ENCODE peak calls at places on chromosomes 3 and 15, in nine cellular contexts. G is left ventricle myocardium superior; V is left lobe of liver; T is right lobe of liver; C is activated T-cell treated with anti-CD3 and anti-CD28 coated beads, Interleukin-2, amount 50 U/mL, for 72 hours; D is aorta; P is mucosa of descending colon; H is left colon; U is CD4-positive, alpha-beta T cell. B is an unnamed sample.

GRCh38 chr3:49699281-49699723 is 9.9 kb downstream of the RNF123 start:
- ATAC-seq in G (peak), H (no peak), T (no peak), U (no peak), D (no peak), P (no peak), V (no peak), C (no peak), B (no peak)

GRCh38 chr3:30518201-30518864 is 88.1 kb upstream of the TGFBR2 start:
- ATAC-seq in D (peak), C (no peak), P (peak), U (no peak), V (peak), G (peak), H (peak), T (peak), B (no peak)

GRCh38 chr3:13772321-13772745 is 107.5 kb downstream of the WNT7A start:
- ATAC-seq in P (no peak), V (no peak), D (no peak), C (no peak), G (no peak), H (no peak), T (no peak), U (no peak), B (no peak)

GRCh38 chr3:8632402-8633237 is 12.0 kb downstream of the SSUH2 start:
- ATAC-seq in C (no peak), T (no peak), U (no peak), G (no peak), P (no peak), D (no peak), V (no peak), H (no peak), B (no peak)

GRCh38 chr15:29050870-29051269 is 165.1 kb downstream of the APBA2 start:
- ATAC-seq in P (no peak), H (no peak), U (peak), C (peak), V (no peak), T (no peak), D (no peak), G (no peak), B (peak)

GRCh38 chr3:112811917-112812660 is 34.6 kb downstream of the CD200R1L start:
- ATAC-seq in P (no peak), U (no peak), T (no peak), G (no peak), V (no peak), D (no peak), C (no peak), H (no peak), B (no peak)

GRCh38 chr3:7720649-7721048 is 781.0 kb upstream of the LMCD1 start:
- ATAC-seq in G (no peak), V (no peak), T (no peak), D (no peak), U (no peak), P (no peak), C (no peak), H (no peak), B (no peak)

GRCh38 chr3:54171951-54172350 is 49.6 kb downstream of the CACNA2D3 start:
- ATAC-seq in C (no peak), G (no peak), V (no peak), P (no peak), T (no peak), D (no peak), U (no peak), H (no peak), B (no peak)

GRCh38 chr15:61764981-61765380 is 295.3 kb downstream of the VPS13C start:
- ATAC-seq in U (no peak), V (no peak), G (peak), T (no peak), D (no peak), H (no peak), P (no peak), C (no peak), B (no peak)

GRCh38 chr3:112781611-112782010 is 65.1 kb downstream of the CD200R1L start:
- ATAC-seq in T (no peak), D (no peak), U (no peak), H (no peak), G (no peak), C (no peak), V (no peak), P (no peak), B (no peak)

GRCh38 chr15:93250212-93250611 is 161.2 kb upstream of the RGMA start:
- ATAC-seq in D (no peak), V (no peak), G (peak), T (peak), P (no peak), H (no peak), C (no peak), U (no peak), B (no peak)

GRCh38 chr3:188590556-188590955 is 436.6 kb downstream of the LPP start:
- ATAC-seq in T (no peak), P (no peak), D (no peak), C (no peak), H (no peak), G (no peak), V (no peak), U (no peak), B (no peak)

GRCh38 chr15:52801748-52802085 is 11.6 kb upstream of the ONECUT1 start:
- ATAC-seq in D (no peak), G (no peak), T (no peak), U (no peak), C (no peak), V (no peak), P (no peak), H (no peak), B (no peak)

GRCh38 chr15:92781925-92782453 is 118.1 kb upstream of the CHD2 start:
- ATAC-seq in V (no peak), G (peak), U (no peak), C (no peak), P (no peak), T (no peak), H (no peak), D (no peak), B (no peak)

GRCh38 chr3:12155833-12156232 is 2.9 kb downstream of the TIMP4 start:
- ATAC-seq in H (no peak), T (peak), U (no peak), G (peak), C (no peak), V (peak), P (peak), D (peak), B (no peak)

GRCh38 chr3:67461667-67462142 is 192.7 kb downstream of the SUCLG2 start:
- ATAC-seq in D (no peak), T (no peak), H (no peak), C (no peak), V (no peak), P (no peak), G (no peak), U (no peak), B (peak)

GRCh38 chr15:63918317-63918672 is 84.5 kb upstream of the HERC1 start:
- ATAC-seq in G (no peak), P (peak), D (no peak), V (no peak), C (no peak), H (peak), U (no peak), T (no peak), B (no peak)

GRCh38 chr15:100602822-100603393 is 519 bp downstream of the ASB7 start:
- ATAC-seq in C (peak), H (peak), T (no peak), P (peak), U (no peak), V (no peak), G (no peak), D (no peak), B (peak)

GRCh38 chr15:98017150-98017964 is 56.9 kb downstream of the ARRDC4 start:
- ATAC-seq in C (no peak), V (no peak), T (no peak), U (no peak), D (no peak), P (peak), G (no peak), H (no peak), B (no peak)

GRCh38 chr3:107235193-107235922 is 141.9 kb upstream of the CCDC54 start:
- ATAC-seq in D (peak), G (peak), V (peak), U (no peak), C (no peak), T (peak), H (no peak), P (no peak), B (no peak)

GRCh38 chr3:117103645-117104044 is 394.1 kb downstream of the TUSC7 start:
- ATAC-seq in H (no peak), P (no peak), T (no peak), U (no peak), G (no peak), D (no peak), C (no peak), V (peak), B (no peak)

GRCh38 chr3:100030346-100030745 is 84.0 kb downstream of the FILIP1L start:
- ATAC-seq in G (no peak), P (no peak), V (no peak), D (no peak), U (no peak), C (no peak), H (no peak), T (no peak), B (peak)

GRCh38 chr3:85360742-85361387 is 402.1 kb downstream of the CADM2 start:
- ATAC-seq in C (no peak), D (no peak), H (peak), V (peak), U (no peak), P (peak), G (peak), T (peak), B (no peak)

GRCh38 chr3:71176366-71176765 is 407.2 kb downstream of the FOXP1 start:
- ATAC-seq in C (no peak), P (no peak), G (no peak), T (no peak), H (no peak), D (no peak), U (no peak), V (no peak), B (no peak)